ENCODE peak calls at places on chromosome 3, in ten cellular contexts. One of them, this sample, is unnamed.
A peak's percentile ranks its signal among the peaks of the same experiment; 100 is the strongest.

GRCh38 chr3:101913173-101913572 is 63.9 kb downstream of the NFKBIZ start:
- DNase-seq in LoVo: no peak
- DNase-seq in left cardiac atrium: no peak
- DNase-seq in T-cell: no peak
- DNase-seq in upper lobe of right lung: no peak
- DNase-seq in H7: no peak
- DNase-seq in effector memory CD4-positive, alpha-beta T cell: no peak
- DNase-seq in GM06990: no peak
- DNase-seq in 8988T: no peak
- DNase-seq in neural crest cell: no peak
- DNase-seq in this sample: no peak

GRCh38 chr3:130800829-130801228 is 54.2 kb upstream of the PIK3R4 start:
- DNase-seq in LoVo: no peak
- DNase-seq in left cardiac atrium: no peak
- DNase-seq in T-cell: no peak
- DNase-seq in upper lobe of right lung: no peak
- DNase-seq in H7: no peak
- DNase-seq in effector memory CD4-positive, alpha-beta T cell: no peak
- DNase-seq in GM06990: no peak
- DNase-seq in 8988T: no peak
- DNase-seq in neural crest cell: no peak
- DNase-seq in this sample: no peak

GRCh38 chr3:30341079-30341478 is 265.3 kb upstream of the TGFBR2 start:
- DNase-seq in LoVo: no peak
- DNase-seq in left cardiac atrium: no peak
- DNase-seq in T-cell: no peak
- DNase-seq in upper lobe of right lung: no peak
- DNase-seq in H7: no peak
- DNase-seq in effector memory CD4-positive, alpha-beta T cell: no peak
- DNase-seq in GM06990: no peak
- DNase-seq in 8988T: no peak
- DNase-seq in neural crest cell: no peak
- DNase-seq in this sample: no peak

GRCh38 chr3:177452487-177452886 is 255.2 kb upstream of the TBL1XR1 start:
- DNase-seq in LoVo: no peak
- DNase-seq in left cardiac atrium: no peak
- DNase-seq in T-cell: no peak
- DNase-seq in upper lobe of right lung: no peak
- DNase-seq in H7: no peak
- DNase-seq in effector memory CD4-positive, alpha-beta T cell: no peak
- DNase-seq in GM06990: no peak
- DNase-seq in 8988T: no peak
- DNase-seq in neural crest cell: no peak
- DNase-seq in this sample: no peak

GRCh38 chr3:184489457-184489856 is 72.1 kb upstream of the EPHB3 start:
- DNase-seq in LoVo: no peak
- DNase-seq in left cardiac atrium: no peak
- DNase-seq in T-cell: no peak
- DNase-seq in upper lobe of right lung: no peak
- DNase-seq in H7: no peak
- DNase-seq in effector memory CD4-positive, alpha-beta T cell: no peak
- DNase-seq in GM06990: no peak
- DNase-seq in 8988T: no peak
- DNase-seq in neural crest cell: no peak
- DNase-seq in this sample: no peak

GRCh38 chr3:60594025-60594424 is 657.2 kb downstream of the FHIT start:
- DNase-seq in LoVo: no peak
- DNase-seq in left cardiac atrium: peak; percentile 80
- DNase-seq in T-cell: no peak
- DNase-seq in upper lobe of right lung: peak; percentile 76
- DNase-seq in H7: no peak
- DNase-seq in effector memory CD4-positive, alpha-beta T cell: no peak
- DNase-seq in GM06990: no peak
- DNase-seq in 8988T: no peak
- DNase-seq in neural crest cell: no peak
- DNase-seq in this sample: no peak

GRCh38 chr3:127452321-127452821 is 138.2 kb downstream of the TPRA1 start:
- DNase-seq in LoVo: no peak
- DNase-seq in left cardiac atrium: peak; percentile 1
- DNase-seq in T-cell: no peak
- DNase-seq in upper lobe of right lung: peak; percentile 40
- DNase-seq in H7: peak; percentile 73
- DNase-seq in effector memory CD4-positive, alpha-beta T cell: no peak
- DNase-seq in GM06990: no peak
- DNase-seq in 8988T: no peak
- DNase-seq in neural crest cell: no peak
- DNase-seq in this sample: no peak

GRCh38 chr3:127682576-127682975 is 9.8 kb downstream of the ABTB1 start:
- DNase-seq in LoVo: no peak
- DNase-seq in left cardiac atrium: no peak
- DNase-seq in T-cell: no peak
- DNase-seq in upper lobe of right lung: peak; percentile 46
- DNase-seq in H7: peak; percentile 74
- DNase-seq in effector memory CD4-positive, alpha-beta T cell: no peak
- DNase-seq in GM06990: no peak
- DNase-seq in 8988T: no peak
- DNase-seq in neural crest cell: no peak
- DNase-seq in this sample: no peak

GRCh38 chr3:33482126-33482525 is 41.9 kb upstream of the UBP1 start:
- DNase-seq in LoVo: no peak
- DNase-seq in left cardiac atrium: no peak
- DNase-seq in T-cell: no peak
- DNase-seq in upper lobe of right lung: no peak
- DNase-seq in H7: no peak
- DNase-seq in effector memory CD4-positive, alpha-beta T cell: no peak
- DNase-seq in GM06990: no peak
- DNase-seq in 8988T: no peak
- DNase-seq in neural crest cell: no peak
- DNase-seq in this sample: no peak

GRCh38 chr3:52399131-52399530 is 45.8 kb downstream of the SEMA3G start:
- DNase-seq in LoVo: no peak
- DNase-seq in left cardiac atrium: no peak
- DNase-seq in T-cell: no peak
- DNase-seq in upper lobe of right lung: peak; percentile 43
- DNase-seq in H7: no peak
- DNase-seq in effector memory CD4-positive, alpha-beta T cell: no peak
- DNase-seq in GM06990: no peak
- DNase-seq in 8988T: no peak
- DNase-seq in neural crest cell: no peak
- DNase-seq in this sample: no peak

GRCh38 chr3:180223268-180223667 is 186.5 kb upstream of the PEX5L start:
- DNase-seq in LoVo: no peak
- DNase-seq in left cardiac atrium: no peak
- DNase-seq in T-cell: no peak
- DNase-seq in upper lobe of right lung: no peak
- DNase-seq in H7: no peak
- DNase-seq in effector memory CD4-positive, alpha-beta T cell: no peak
- DNase-seq in GM06990: no peak
- DNase-seq in 8988T: no peak
- DNase-seq in neural crest cell: no peak
- DNase-seq in this sample: no peak